ENCODE peak calls at places on chromosomes 4 and X, in five cellular contexts. One of them, this sample, is unnamed.

GRCh38 chr4:150385606-150386005 is 196.3 kb upstream of the MAB21L2 start:
- DNase-seq in suprapubic skin: no peak
- DNase-seq in lower leg skin: peak
- DNase-seq in transverse colon: no peak
- DNase-seq in heart left ventricle: no peak
- DNase-seq in this sample: no peak

GRCh38 chrX:40140706-40141499 is 43.1 kb upstream of the BCOR start:
- DNase-seq in suprapubic skin: peak
- DNase-seq in lower leg skin: no peak
- DNase-seq in transverse colon: no peak
- DNase-seq in heart left ventricle: no peak
- DNase-seq in this sample: no peak

GRCh38 chr4:41880840-41881831 is 54.1 kb upstream of the TMEM33 start:
- DNase-seq in suprapubic skin: no peak
- DNase-seq in lower leg skin: no peak
- DNase-seq in transverse colon: no peak
- DNase-seq in heart left ventricle: no peak
- DNase-seq in this sample: no peak

GRCh38 chr4:6876440-6876839 is 33.2 kb upstream of the TBC1D14 start:
- DNase-seq in suprapubic skin: no peak
- DNase-seq in lower leg skin: no peak
- DNase-seq in transverse colon: no peak
- DNase-seq in heart left ventricle: no peak
- DNase-seq in this sample: no peak

GRCh38 chr4:188270273-188271069 is 131.2 kb downstream of the TRIML1 start:
- DNase-seq in suprapubic skin: no peak
- DNase-seq in lower leg skin: no peak
- DNase-seq in transverse colon: no peak
- DNase-seq in heart left ventricle: no peak
- DNase-seq in this sample: no peak

GRCh38 chrX:45515262-45516215 is 314.9 kb upstream of the DIPK2B start:
- DNase-seq in suprapubic skin: peak
- DNase-seq in lower leg skin: peak
- DNase-seq in transverse colon: peak
- DNase-seq in heart left ventricle: peak
- DNase-seq in this sample: peak

GRCh38 chr4:40301592-40301991 is 33.5 kb upstream of the CHRNA9 start:
- DNase-seq in suprapubic skin: no peak
- DNase-seq in lower leg skin: no peak
- DNase-seq in transverse colon: peak
- DNase-seq in heart left ventricle: no peak
- DNase-seq in this sample: no peak

GRCh38 chr4:33996075-33996718 is 2248.1 kb downstream of the ARAP2 start:
- DNase-seq in suprapubic skin: no peak
- DNase-seq in lower leg skin: no peak
- DNase-seq in transverse colon: no peak
- DNase-seq in heart left ventricle: no peak
- DNase-seq in this sample: no peak

GRCh38 chr4:128525939-128526630 is 238.5 kb upstream of the PGRMC2 start:
- DNase-seq in suprapubic skin: no peak
- DNase-seq in lower leg skin: no peak
- DNase-seq in transverse colon: no peak
- DNase-seq in heart left ventricle: no peak
- DNase-seq in this sample: no peak

GRCh38 chr4:104942990-104943758 is 203.5 kb upstream of the TET2 start:
- DNase-seq in suprapubic skin: no peak
- DNase-seq in lower leg skin: no peak
- DNase-seq in transverse colon: no peak
- DNase-seq in heart left ventricle: no peak
- DNase-seq in this sample: no peak

GRCh38 chr4:115152081-115152480 is 38.7 kb upstream of the NDST4 start:
- DNase-seq in suprapubic skin: no peak
- DNase-seq in lower leg skin: no peak
- DNase-seq in transverse colon: no peak
- DNase-seq in heart left ventricle: no peak
- DNase-seq in this sample: no peak

GRCh38 chrX:115259238-115259875 is 25.5 kb upstream of the LRCH2 start:
- DNase-seq in suprapubic skin: no peak
- DNase-seq in lower leg skin: no peak
- DNase-seq in transverse colon: no peak
- DNase-seq in heart left ventricle: no peak
- DNase-seq in this sample: no peak

GRCh38 chr4:127055349-127055748 is 577.4 kb upstream of the INTU start:
- DNase-seq in suprapubic skin: no peak
- DNase-seq in lower leg skin: no peak
- DNase-seq in transverse colon: no peak
- DNase-seq in heart left ventricle: no peak
- DNase-seq in this sample: no peak

GRCh38 chr4:158172558-158173258 is at the start of gene GASK1B:
- DNase-seq in suprapubic skin: no peak
- DNase-seq in lower leg skin: peak
- DNase-seq in transverse colon: peak
- DNase-seq in heart left ventricle: peak
- DNase-seq in this sample: peak

GRCh38 chrX:84168095-84168494 is 19.9 kb downstream of the RPS6KA6 start:
- DNase-seq in suprapubic skin: no peak
- DNase-seq in lower leg skin: no peak
- DNase-seq in transverse colon: no peak
- DNase-seq in heart left ventricle: no peak
- DNase-seq in this sample: peak

GRCh38 chr4:97453186-97453585 is 690.1 kb downstream of the STPG2 start:
- DNase-seq in suprapubic skin: no peak
- DNase-seq in lower leg skin: no peak
- DNase-seq in transverse colon: no peak
- DNase-seq in heart left ventricle: no peak
- DNase-seq in this sample: no peak

GRCh38 chrX:137352101-137352660 is 213.7 kb upstream of the ZIC3 start:
- DNase-seq in suprapubic skin: no peak
- DNase-seq in lower leg skin: no peak
- DNase-seq in transverse colon: no peak
- DNase-seq in heart left ventricle: no peak
- DNase-seq in this sample: no peak

GRCh38 chr4:80005863-80006262 is 67.2 kb downstream of the ANTXR2 start:
- DNase-seq in suprapubic skin: no peak
- DNase-seq in lower leg skin: no peak
- DNase-seq in transverse colon: no peak
- DNase-seq in heart left ventricle: no peak
- DNase-seq in this sample: no peak

GRCh38 chr4:126520731-126521130 is 1112.0 kb upstream of the INTU start:
- DNase-seq in suprapubic skin: no peak
- DNase-seq in lower leg skin: no peak
- DNase-seq in transverse colon: no peak
- DNase-seq in heart left ventricle: no peak
- DNase-seq in this sample: no peak

GRCh38 chr4:8766610-8767009 is 105.0 kb downstream of the HMX1 start:
- DNase-seq in suprapubic skin: peak
- DNase-seq in lower leg skin: no peak
- DNase-seq in transverse colon: no peak
- DNase-seq in heart left ventricle: no peak
- DNase-seq in this sample: no peak

GRCh38 chrX:13369541-13370140 is 49.8 kb upstream of the ATXN3L start:
- DNase-seq in suprapubic skin: no peak
- DNase-seq in lower leg skin: no peak
- DNase-seq in transverse colon: no peak
- DNase-seq in heart left ventricle: no peak
- DNase-seq in this sample: no peak

GRCh38 chrX:98501441-98501840 is 1617.7 kb downstream of the RPA4 start:
- DNase-seq in suprapubic skin: no peak
- DNase-seq in lower leg skin: no peak
- DNase-seq in transverse colon: no peak
- DNase-seq in heart left ventricle: no peak
- DNase-seq in this sample: no peak

GRCh38 chrX:68889244-68889643 is 60.4 kb downstream of the EFNB1 start:
- DNase-seq in suprapubic skin: no peak
- DNase-seq in lower leg skin: no peak
- DNase-seq in transverse colon: no peak
- DNase-seq in heart left ventricle: no peak
- DNase-seq in this sample: no peak

GRCh38 chr4:153293675-153294057 is 50.8 kb upstream of the MND1 start:
- DNase-seq in suprapubic skin: no peak
- DNase-seq in lower leg skin: no peak
- DNase-seq in transverse colon: no peak
- DNase-seq in heart left ventricle: no peak
- DNase-seq in this sample: no peak

GRCh38 chrX:148049441-148049840 is 68.3 kb downstream of the FMR1NB start:
- DNase-seq in suprapubic skin: no peak
- DNase-seq in lower leg skin: no peak
- DNase-seq in transverse colon: no peak
- DNase-seq in heart left ventricle: no peak
- DNase-seq in this sample: peak

GRCh38 chrX:129781134-129782014 is 1.6 kb downstream of the SASH3 start:
- DNase-seq in suprapubic skin: no peak
- DNase-seq in lower leg skin: no peak
- DNase-seq in transverse colon: peak
- DNase-seq in heart left ventricle: peak
- DNase-seq in this sample: no peak
- TF ChIP-seq POLR2A in suprapubic skin: no peak
- TF ChIP-seq POLR2A in lower leg skin: no peak
- TF ChIP-seq POLR2A in transverse colon: peak
- TF ChIP-seq POLR2A in heart left ventricle: no peak
- TF ChIP-seq POLR2A in this sample: no peak

GRCh38 chrX:54182194-54182863 is 725 bp downstream of the FAM120C start:
- DNase-seq in suprapubic skin: peak
- DNase-seq in lower leg skin: peak
- DNase-seq in transverse colon: peak
- DNase-seq in heart left ventricle: peak
- DNase-seq in this sample: peak
- TF ChIP-seq POLR2A in suprapubic skin: no peak
- TF ChIP-seq POLR2A in lower leg skin: no peak
- TF ChIP-seq POLR2A in transverse colon: no peak
- TF ChIP-seq POLR2A in heart left ventricle: no peak
- TF ChIP-seq POLR2A in this sample: peak

GRCh38 chr4:186981161-186981560 is 257.5 kb upstream of the FAT1 start:
- DNase-seq in suprapubic skin: no peak
- DNase-seq in lower leg skin: no peak
- DNase-seq in transverse colon: no peak
- DNase-seq in heart left ventricle: no peak
- DNase-seq in this sample: no peak
- TF ChIP-seq POLR2A in suprapubic skin: no peak
- TF ChIP-seq POLR2A in lower leg skin: no peak
- TF ChIP-seq POLR2A in transverse colon: no peak
- TF ChIP-seq POLR2A in heart left ventricle: no peak
- TF ChIP-seq POLR2A in this sample: no peak

GRCh38 chr4:123832173-123833026 is 435.8 kb downstream of the SPRY1 start:
- DNase-seq in suprapubic skin: peak
- DNase-seq in lower leg skin: peak
- DNase-seq in transverse colon: peak
- DNase-seq in heart left ventricle: peak
- DNase-seq in this sample: no peak
- TF ChIP-seq POLR2A in suprapubic skin: no peak
- TF ChIP-seq POLR2A in lower leg skin: no peak
- TF ChIP-seq POLR2A in transverse colon: no peak
- TF ChIP-seq POLR2A in heart left ventricle: no peak
- TF ChIP-seq POLR2A in this sample: no peak

DNA sequence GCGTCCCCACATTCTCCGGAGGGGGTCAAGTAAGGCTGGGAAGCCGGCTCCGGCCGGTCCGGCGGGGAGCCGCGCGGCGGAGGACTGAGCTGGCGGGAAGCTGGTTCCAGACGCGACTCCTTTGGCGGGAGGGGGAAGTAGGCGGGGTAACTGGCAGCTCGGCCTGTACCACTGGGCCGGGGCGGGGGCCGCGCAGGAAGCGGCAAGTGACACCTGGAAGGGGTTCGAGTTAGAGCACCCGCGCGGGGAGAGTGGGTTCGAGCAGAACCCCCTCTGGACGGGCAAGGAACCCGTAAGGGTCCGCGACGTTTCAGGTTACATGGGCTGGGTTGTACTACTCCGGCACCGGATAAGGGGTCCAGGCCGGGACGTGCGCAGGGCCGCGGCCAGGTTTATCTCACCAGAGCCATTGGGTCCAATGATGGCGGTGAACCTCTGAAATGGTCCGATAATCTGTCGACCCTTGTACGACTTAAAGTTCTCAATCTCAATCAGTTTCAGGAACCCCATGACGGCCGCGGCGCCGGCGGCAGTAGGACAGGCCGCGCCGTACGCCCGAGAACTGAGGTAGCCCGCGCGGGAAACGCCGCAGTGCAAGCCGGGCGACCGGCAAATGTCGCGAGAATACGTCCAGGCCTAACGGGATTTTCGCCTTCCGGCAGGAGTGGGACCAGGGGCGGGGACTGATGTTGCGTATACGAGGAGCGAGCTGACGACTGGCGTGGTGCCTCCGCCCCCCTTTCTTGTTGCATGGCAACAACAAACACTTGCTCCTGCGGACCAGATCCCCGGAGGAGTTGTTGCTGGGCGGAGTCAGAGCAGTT is at the start of the genes RIBC1 and SMC1A:
- DNase-seq in suprapubic skin: peak
- DNase-seq in lower leg skin: peak
- DNase-seq in transverse colon: peak
- DNase-seq in heart left ventricle: peak
- DNase-seq in this sample: peak
- TF ChIP-seq POLR2A in suprapubic skin: peak
- TF ChIP-seq POLR2A in lower leg skin: no peak
- TF ChIP-seq POLR2A in transverse colon: peak
- TF ChIP-seq POLR2A in heart left ventricle: no peak
- TF ChIP-seq POLR2A in this sample: peak

GRCh38 chr4:10096976-10097330 is 19.6 kb downstream of the WDR1 start:
- DNase-seq in suprapubic skin: no peak
- DNase-seq in lower leg skin: no peak
- DNase-seq in transverse colon: no peak
- DNase-seq in heart left ventricle: no peak
- DNase-seq in this sample: no peak

GRCh38 chr4:10099521-10100325 is 16.9 kb downstream of the WDR1 start:
- DNase-seq in suprapubic skin: no peak
- DNase-seq in lower leg skin: no peak
- DNase-seq in transverse colon: no peak
- DNase-seq in heart left ventricle: no peak
- DNase-seq in this sample: no peak

GRCh38 chr4:10098770-10099139 is 17.8 kb downstream of the WDR1 start:
- DNase-seq in suprapubic skin: no peak
- DNase-seq in lower leg skin: no peak
- DNase-seq in transverse colon: no peak
- DNase-seq in heart left ventricle: no peak
- DNase-seq in this sample: no peak

GRCh38 chr4:10096201-10096975 is 20.2 kb downstream of the WDR1 start:
- DNase-seq in suprapubic skin: no peak
- DNase-seq in lower leg skin: peak
- DNase-seq in transverse colon: peak
- DNase-seq in heart left ventricle: peak
- DNase-seq in this sample: peak

GRCh38 chr4:10097906-10098769 is 18.5 kb downstream of the WDR1 start:
- DNase-seq in suprapubic skin: no peak
- DNase-seq in lower leg skin: no peak
- DNase-seq in transverse colon: no peak
- DNase-seq in heart left ventricle: no peak
- DNase-seq in this sample: no peak
- TF ChIP-seq POLR2A in suprapubic skin: no peak
- TF ChIP-seq POLR2A in lower leg skin: no peak
- TF ChIP-seq POLR2A in transverse colon: no peak
- TF ChIP-seq POLR2A in heart left ventricle: no peak
- TF ChIP-seq POLR2A in this sample: no peak

DNA sequence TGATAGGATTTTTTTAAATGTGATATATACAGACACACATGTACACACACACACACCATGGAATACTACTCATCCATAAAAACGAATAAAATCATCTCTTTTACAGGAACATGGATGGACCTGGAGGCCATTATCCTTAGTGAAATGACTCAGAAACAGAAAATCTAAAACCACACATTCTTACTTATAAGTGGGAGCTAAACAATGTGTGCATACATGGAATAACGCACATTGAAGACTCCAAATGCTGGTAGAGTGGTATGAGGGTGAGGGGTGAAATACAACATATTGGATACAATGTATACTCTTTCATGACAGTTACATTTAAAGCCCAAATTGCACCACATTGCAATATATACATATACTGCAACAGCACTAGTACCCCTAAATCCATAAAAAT is 120.2 kb upstream of the ADGRL3 start:
- DNase-seq in suprapubic skin: no peak
- DNase-seq in lower leg skin: no peak
- DNase-seq in transverse colon: no peak
- DNase-seq in heart left ventricle: no peak
- DNase-seq in this sample: no peak
- TF ChIP-seq POLR2A in suprapubic skin: no peak
- TF ChIP-seq POLR2A in lower leg skin: no peak
- TF ChIP-seq POLR2A in transverse colon: no peak
- TF ChIP-seq POLR2A in heart left ventricle: no peak
- TF ChIP-seq POLR2A in this sample: no peak

This sample was measured in A549.